ENCODE peak calls at places on chromosomes 6 and 20, in five cellular contexts. One of them, this sample, is unnamed.

GRCh38 chr20:54645445-54646155 is 170.2 kb downstream of the DOK5 start:
- DNase-seq in HFFc6: no peak
- DNase-seq in left ventricle myocardium superior: no peak
- DNase-seq in HS-27A: no peak
- DNase-seq in stimulated activated CD4-positive, alpha-beta T cell treated with anti-CD3 and anti-CD28 coated beads, Interleukin-4, amount 100 ng/mL, for 48 hours: no peak
- DNase-seq in this sample: no peak

GRCh38 chr6:75230484-75231325 is 12.9 kb downstream of the COX7A2 start:
- DNase-seq in HFFc6: peak
- DNase-seq in left ventricle myocardium superior: no peak
- DNase-seq in HS-27A: no peak
- DNase-seq in stimulated activated CD4-positive, alpha-beta T cell treated with anti-CD3 and anti-CD28 coated beads, Interleukin-4, amount 100 ng/mL, for 48 hours: no peak
- DNase-seq in this sample: no peak

GRCh38 chr6:9502991-9503761 is 911.7 kb downstream of the TFAP2A start:
- DNase-seq in HFFc6: peak
- DNase-seq in left ventricle myocardium superior: no peak
- DNase-seq in HS-27A: peak
- DNase-seq in stimulated activated CD4-positive, alpha-beta T cell treated with anti-CD3 and anti-CD28 coated beads, Interleukin-4, amount 100 ng/mL, for 48 hours: no peak
- DNase-seq in this sample: no peak

GRCh38 chr6:38169221-38169674 is 349.7 kb downstream of the ZFAND3 start:
- DNase-seq in HFFc6: no peak
- DNase-seq in left ventricle myocardium superior: no peak
- DNase-seq in HS-27A: no peak
- DNase-seq in stimulated activated CD4-positive, alpha-beta T cell treated with anti-CD3 and anti-CD28 coated beads, Interleukin-4, amount 100 ng/mL, for 48 hours: no peak
- DNase-seq in this sample: no peak

GRCh38 chr6:169665289-169665688 is 36.5 kb downstream of the WDR27 start:
- DNase-seq in HFFc6: no peak
- DNase-seq in left ventricle myocardium superior: no peak
- DNase-seq in HS-27A: no peak
- DNase-seq in stimulated activated CD4-positive, alpha-beta T cell treated with anti-CD3 and anti-CD28 coated beads, Interleukin-4, amount 100 ng/mL, for 48 hours: no peak
- DNase-seq in this sample: no peak

GRCh38 chr20:51640743-51641142 is 98.2 kb upstream of the NFATC2 start:
- DNase-seq in HFFc6: no peak
- DNase-seq in left ventricle myocardium superior: no peak
- DNase-seq in HS-27A: no peak
- DNase-seq in stimulated activated CD4-positive, alpha-beta T cell treated with anti-CD3 and anti-CD28 coated beads, Interleukin-4, amount 100 ng/mL, for 48 hours: no peak
- DNase-seq in this sample: no peak

GRCh38 chr20:54162378-54162777 is 11.4 kb downstream of the CYP24A1 start:
- DNase-seq in HFFc6: no peak
- DNase-seq in left ventricle myocardium superior: no peak
- DNase-seq in HS-27A: no peak
- DNase-seq in stimulated activated CD4-positive, alpha-beta T cell treated with anti-CD3 and anti-CD28 coated beads, Interleukin-4, amount 100 ng/mL, for 48 hours: no peak
- DNase-seq in this sample: no peak

GRCh38 chr6:162626869-162627268 is 100.7 kb downstream of the PRKN start:
- DNase-seq in HFFc6: no peak
- DNase-seq in left ventricle myocardium superior: no peak
- DNase-seq in HS-27A: no peak
- DNase-seq in stimulated activated CD4-positive, alpha-beta T cell treated with anti-CD3 and anti-CD28 coated beads, Interleukin-4, amount 100 ng/mL, for 48 hours: no peak
- DNase-seq in this sample: no peak

GRCh38 chr20:62356143-62356947 is 10.8 kb downstream of the LAMA5 start:
- DNase-seq in HFFc6: no peak
- DNase-seq in left ventricle myocardium superior: peak
- DNase-seq in HS-27A: no peak
- DNase-seq in stimulated activated CD4-positive, alpha-beta T cell treated with anti-CD3 and anti-CD28 coated beads, Interleukin-4, amount 100 ng/mL, for 48 hours: no peak
- DNase-seq in this sample: no peak

GRCh38 chr6:115969207-115969929 is 91.3 kb downstream of the FRK start:
- DNase-seq in HFFc6: no peak
- DNase-seq in left ventricle myocardium superior: no peak
- DNase-seq in HS-27A: no peak
- DNase-seq in stimulated activated CD4-positive, alpha-beta T cell treated with anti-CD3 and anti-CD28 coated beads, Interleukin-4, amount 100 ng/mL, for 48 hours: no peak
- DNase-seq in this sample: no peak

GRCh38 chr6:143283887-143284640 is 166.4 kb downstream of the ADAT2 start:
- DNase-seq in HFFc6: peak
- DNase-seq in left ventricle myocardium superior: no peak
- DNase-seq in HS-27A: no peak
- DNase-seq in stimulated activated CD4-positive, alpha-beta T cell treated with anti-CD3 and anti-CD28 coated beads, Interleukin-4, amount 100 ng/mL, for 48 hours: no peak
- DNase-seq in this sample: no peak